ENCODE peak calls at places on chromosomes 12 and 14, in seven cellular contexts. L is NCI-H2171; K is IMR-90; G is GM10248; Q is activated naive CD4-positive, alpha-beta T cell treated with anti-CD3 and anti-CD28 coated beads, Interleukin-2, amount 10 ng/mL, durations not matched to agents 7 days and 5 days; W is hippocampal formation; M is uterus. H is an unnamed sample.

GRCh38 chr12:122028601-122029560 is 7.2 kb downstream of the BCL7A start:
- DNase-seq in L (no peak), K (no peak), G (peak), Q (no peak), W (peak), M (no peak), H (no peak)

GRCh38 chr14:91927216-91927615 is 20.3 kb downstream of the FBLN5 start:
- DNase-seq in L (no peak), K (peak), G (no peak), Q (no peak), W (no peak), M (no peak), H (no peak)

GRCh38 chr12:96073346-96074336 is 38.3 kb upstream of the LTA4H start:
- DNase-seq in L (no peak), K (no peak), G (no peak), Q (no peak), W (no peak), M (no peak), H (peak)

GRCh38 chr14:94615823-94616570 is 3.8 kb downstream of the SERPINA3 start:
- DNase-seq in L (no peak), K (no peak), G (no peak), Q (no peak), W (no peak), M (no peak), H (no peak)

GRCh38 chr12:15155271-15155670 is 65.9 kb downstream of the RERG start:
- DNase-seq in L (no peak), K (no peak), G (no peak), Q (no peak), W (no peak), M (no peak), H (no peak)

GRCh38 chr12:47828967-47829482 is 9.3 kb upstream of the HDAC7 start:
- DNase-seq in L (no peak), K (peak), G (no peak), Q (no peak), W (no peak), M (peak), H (peak)

GRCh38 chr12:27751386-27752047 is 28.5 kb upstream of the KLHL42 start:
- DNase-seq in L (peak), K (no peak), G (no peak), Q (no peak), W (no peak), M (no peak), H (no peak)

GRCh38 chr12:124493809-124494750 is 73.3 kb downstream of the NCOR2 start:
- DNase-seq in L (no peak), K (no peak), G (peak), Q (no peak), W (no peak), M (no peak), H (no peak)

GRCh38 chr14:20548414-20549158 is 12.3 kb downstream of the RNASE9 start:
- DNase-seq in L (no peak), K (no peak), G (no peak), Q (no peak), W (no peak), M (no peak), H (no peak)

GRCh38 chr12:117485984-117486839 is 124.8 kb upstream of the NOS1 start:
- DNase-seq in L (no peak), K (no peak), G (no peak), Q (no peak), W (no peak), M (no peak), H (no peak)

GRCh38 chr12:53443955-53444354 is 2.4 kb downstream of the PRR13 start:
- DNase-seq in L (no peak), K (no peak), G (no peak), Q (no peak), W (no peak), M (no peak), H (no peak)

GRCh38 chr14:75010472-75010871 is 7.8 kb downstream of the EIF2B2 start:
- DNase-seq in L (no peak), K (no peak), G (no peak), Q (no peak), W (no peak), M (no peak), H (no peak)

GRCh38 chr12:79006306-79006705 is 141.7 kb downstream of the SYT1 start:
- DNase-seq in L (no peak), K (peak), G (no peak), Q (no peak), W (no peak), M (no peak), H (peak)

GRCh38 chr12:54173066-54173726 is 15.6 kb downstream of the SMUG1 start:
- DNase-seq in L (peak), K (no peak), G (peak), Q (peak), W (peak), M (peak), H (peak)

GRCh38 chr12:68229956-68230355 is 4.3 kb upstream of the IL26 start:
- DNase-seq in L (no peak), K (no peak), G (no peak), Q (no peak), W (no peak), M (no peak), H (no peak)

GRCh38 chr12:39575498-39575875 is 44.1 kb downstream of the ABCD2 start:
- DNase-seq in L (no peak), K (no peak), G (no peak), Q (no peak), W (no peak), M (no peak), H (no peak)